ENCODE peak calls at places on chromosome 19, in eight cellular contexts. W is kidney epithelial cell, X is tibial nerve, D is adrenal gland, A is choroid plexus epithelial cell, F is omental fat pad, V is MCF 10A, T is pancreas. R is an unnamed sample.

GRCh38 chr19:35017507-35017906 is 12.8 kb upstream of the SCN1B start:
- DNase-seq in A (no peak), D (no peak), F (no peak), V (no peak), X (no peak), T (no peak), W (no peak), R (no peak)

GRCh38 chr19:11422163-11423068 is 3.3 kb upstream of the RGL3 start:
- DNase-seq in X (peak), F (peak), V (peak), D (peak), T (peak), W (peak), A (peak), R (peak)

GRCh38 chr19:10551698-10552301 is 8.1 kb downstream of the ATG4D start:
- DNase-seq in X (no peak), T (peak), D (no peak), F (no peak), V (peak), A (peak), W (no peak), R (no peak)

GRCh38 chr19:30068528-30069395 is 126.7 kb downstream of the URI1 start:
- DNase-seq in X (no peak), F (no peak), D (no peak), T (no peak), A (no peak), V (no peak), W (no peak), R (no peak)

GRCh38 chr19:47631681-47632446 is 22.9 kb downstream of the BICRA start:
- DNase-seq in T (no peak), A (no peak), F (no peak), W (no peak), X (no peak), V (no peak), D (no peak), R (peak)

GRCh38 chr19:53927745-53928144 is 18.7 kb downstream of the CACNG7 start:
- DNase-seq in T (no peak), F (no peak), X (no peak), A (peak), D (peak), V (peak), W (peak), R (no peak)

GRCh38 chr19:32719611-32720059 is at the start of gene TDRD12:
- DNase-seq in D (no peak), T (peak), A (peak), W (no peak), F (no peak), X (no peak), V (no peak), R (no peak)

GRCh38 chr19:10270180-10270615 is 722 bp upstream of the ICAM1 start:
- DNase-seq in F (peak), X (peak), D (peak), T (peak), V (peak), A (peak), W (no peak), R (peak)

GRCh38 chr19:41222240-41222639 is 3.2 kb downstream of the AXL start:
- DNase-seq in W (no peak), D (no peak), A (no peak), T (no peak), X (no peak), F (no peak), V (no peak), R (no peak)

GRCh38 chr19:41987141-41987860 is 6.7 kb downstream of the ATP1A3 start:
- DNase-seq in D (no peak), W (no peak), F (no peak), V (no peak), T (no peak), X (no peak), A (no peak), R (no peak)

GRCh38 chr19:10295305-10295846 is 5.6 kb downstream of the ICAM5 start:
- DNase-seq in X (no peak), F (no peak), A (peak), T (peak), W (no peak), V (no peak), D (no peak), R (no peak)

GRCh38 chr19:54594737-54595136 is 1.3 kb downstream of the LILRA1 start:
- DNase-seq in T (no peak), A (no peak), F (no peak), V (no peak), W (no peak), X (no peak), D (no peak), R (no peak)

GRCh38 chr19:6297202-6297601 is 17.4 kb upstream of the MLLT1 start:
- DNase-seq in W (no peak), V (no peak), X (no peak), F (no peak), D (no peak), A (no peak), T (no peak), R (no peak)

GRCh38 chr19:34994286-34994642 is 5.9 kb upstream of the GRAMD1A start:
- DNase-seq in X (no peak), V (no peak), F (no peak), A (no peak), W (no peak), T (peak), D (no peak), R (no peak)

GRCh38 chr19:952680-953500 is 27.1 kb downstream of the ARID3A start:
- DNase-seq in V (no peak), F (no peak), W (no peak), T (peak), A (peak), X (no peak), D (no peak), R (no peak)

GRCh38 chr19:927707-928401 is 2.0 kb downstream of the ARID3A start:
- DNase-seq in X (no peak), F (no peak), T (no peak), V (no peak), D (no peak), A (no peak), W (no peak), R (no peak)

GRCh38 chr19:44685877-44686276 is 13.1 kb upstream of the CEACAM16 start:
- DNase-seq in V (no peak), D (no peak), X (no peak), T (peak), W (no peak), A (peak), F (no peak), R (no peak)

GRCh38 chr19:48623556-48624066 is 4.3 kb downstream of the SPHK2 start:
- DNase-seq in F (no peak), A (no peak), D (no peak), T (no peak), V (no peak), X (no peak), W (no peak), R (no peak)

GRCh38 chr19:36605101-36605838 is at the start of gene ZNF382:
- DNase-seq in X (no peak), D (peak), F (peak), W (peak), T (peak), A (peak), V (no peak), R (peak)

GRCh38 chr19:49430678-49431329 is 5.6 kb downstream of the GFY start:
- DNase-seq in X (no peak), D (no peak), T (no peak), V (peak), A (no peak), W (no peak), F (no peak), R (no peak)

GRCh38 chr19:2014731-2015610 is 543 bp downstream of the BTBD2 start:
- DNase-seq in D (no peak), F (no peak), T (peak), X (no peak), W (no peak), A (no peak), V (no peak), R (peak)

GRCh38 chr19:48635966-48636858 is 967 bp downstream of the DBP start:
- DNase-seq in D (peak), W (no peak), T (peak), A (no peak), V (no peak), F (no peak), X (no peak), R (peak)

GRCh38 chr19:40613669-40614594 is 12.8 kb downstream of the LTBP4 start:
- DNase-seq in X (peak), W (no peak), F (no peak), A (peak), D (peak), T (peak), V (no peak), R (peak)

GRCh38 chr19:10683582-10683981 is 17.7 kb upstream of the QTRT1 start:
- DNase-seq in T (no peak), W (no peak), X (no peak), A (no peak), V (no peak), F (no peak), D (no peak), R (no peak)

GRCh38 chr19:55545913-55546495 is 661 bp upstream of the SBK3 start:
- DNase-seq in W (no peak), D (no peak), A (no peak), V (no peak), T (no peak), F (no peak), X (no peak), R (no peak)

GRCh38 chr19:18153555-18154134 is 682 bp downstream of the PIK3R2 start:
- DNase-seq in A (no peak), T (no peak), D (peak), X (no peak), W (no peak), V (no peak), F (no peak), R (no peak)

GRCh38 chr19:50851620-50852019 is 3.1 kb upstream of the KLK3 start:
- DNase-seq in X (no peak), D (no peak), F (no peak), A (no peak), T (no peak), V (no peak), W (no peak), R (no peak)
- TF ChIP-seq CTCF in X (no peak), D (no peak), F (no peak), A (no peak), T (no peak), V (no peak), W (no peak), R (no peak)

DNA sequence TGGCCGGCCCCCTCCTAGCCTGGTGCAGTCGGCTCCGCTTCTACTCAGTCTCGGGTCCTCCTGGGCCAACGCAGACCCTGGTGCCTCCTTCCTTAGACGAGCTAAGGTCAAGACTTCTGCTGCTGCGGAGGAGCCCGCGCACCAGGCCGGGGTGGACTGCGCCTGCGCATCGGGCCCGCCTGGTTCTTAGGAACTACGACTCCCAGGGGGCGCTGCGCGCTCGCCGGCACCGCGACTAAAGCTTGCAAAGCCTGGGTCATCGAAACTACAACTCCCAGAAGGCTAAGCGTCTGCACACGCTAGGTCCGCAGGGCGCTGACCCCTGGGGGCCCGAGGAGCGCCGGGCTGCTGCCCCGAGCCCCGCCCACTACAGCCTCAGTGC is at the start of gene ZNF835:
- DNase-seq in V (no peak), D (peak), F (peak), W (peak), X (peak), A (peak), T (peak), R (peak)
- TF ChIP-seq CTCF in V (no peak), D (peak), F (no peak), W (no peak), X (peak), A (no peak), T (no peak), R (peak)

DNA sequence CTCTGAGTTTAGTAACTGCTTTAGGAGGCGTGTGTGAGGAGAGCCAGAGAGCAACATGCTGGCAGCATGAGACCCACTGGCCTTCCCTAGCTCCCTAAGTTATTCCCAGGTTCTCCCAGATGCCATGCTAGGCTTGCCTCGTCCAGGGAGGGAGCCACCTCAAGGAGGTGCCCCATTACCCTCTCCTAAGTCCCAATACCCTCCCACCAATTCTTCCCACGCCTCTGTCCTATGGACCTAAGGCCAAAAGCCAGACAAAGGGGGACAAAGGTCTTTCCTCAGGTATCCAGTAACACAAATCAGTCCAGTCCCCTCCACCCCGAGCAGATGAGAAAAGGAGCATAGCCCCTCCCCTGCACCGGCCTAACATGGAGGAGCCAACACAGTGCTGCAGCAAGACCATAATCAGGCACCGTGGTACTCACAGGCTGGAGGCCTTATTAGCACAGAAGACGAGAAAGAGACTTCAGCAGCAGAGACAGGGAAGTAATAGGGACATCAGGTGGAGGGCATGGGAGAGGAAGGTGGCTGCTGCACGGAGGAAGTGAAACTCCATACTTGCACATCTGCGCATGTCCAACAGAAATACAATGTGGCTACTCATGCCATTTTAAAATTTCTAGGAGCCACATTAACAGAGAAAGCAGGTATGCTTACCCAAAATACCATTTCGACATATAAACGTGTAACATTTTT is 46.3 kb downstream of the BRD4 start:
- DNase-seq in T (no peak), A (no peak), X (no peak), D (no peak), W (no peak), V (no peak), F (no peak), R (no peak)
- TF ChIP-seq CTCF in T (no peak), A (no peak), X (no peak), D (no peak), W (no peak), V (no peak), F (no peak), R (no peak)

DNA sequence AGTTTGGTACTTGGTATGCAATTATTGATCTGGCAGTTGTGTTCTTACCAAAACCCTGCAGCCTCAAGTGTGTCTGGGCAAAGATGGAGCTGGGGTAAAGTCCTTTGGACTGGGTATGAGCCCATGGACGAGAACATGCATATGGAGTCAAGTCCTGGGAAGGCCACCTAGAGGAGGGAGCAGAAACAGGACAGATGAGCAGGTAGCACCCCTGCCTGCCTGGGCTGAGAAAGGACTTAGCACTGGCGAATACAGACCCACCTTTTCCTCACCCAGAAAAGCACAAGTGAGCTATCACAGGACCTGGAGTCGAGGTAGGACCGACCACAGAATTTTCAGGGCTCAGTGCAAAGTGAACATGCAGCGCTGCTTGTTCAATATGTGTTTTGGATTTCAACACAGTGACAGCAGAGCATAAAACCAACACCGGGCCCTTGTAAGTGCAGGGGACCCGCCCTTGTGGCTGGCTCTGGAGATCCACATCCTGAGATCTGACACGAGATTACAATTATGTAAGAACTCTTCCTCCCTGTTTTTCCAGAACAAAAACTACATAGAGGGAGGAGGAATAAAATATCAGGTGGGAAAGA is 25.9 kb downstream of the IGFL2 start:
- DNase-seq in V (no peak), D (no peak), X (no peak), T (no peak), A (no peak), F (no peak), W (no peak), R (no peak)
- TF ChIP-seq CTCF in V (no peak), D (no peak), X (no peak), T (no peak), A (no peak), F (no peak), W (no peak), R (no peak)